ENCODE peak calls at places on chromosome 19, in ten cellular contexts. P is HEK293T; N is H4; G is activated B cell treated with CpG ODN at 0.5 μM for 24 hours; F is GM23338; C is kidney; V is left cardiac atrium; Q is NCI-H2227 treated with DMSO at 0.1 percent for 48 hours; S is NCI-H510A; Y is stimulated activated CD8-positive, alpha-beta memory T cell treated with anti-CD3 and anti-CD28 coated beads, Interleukin-15, amount 100 ng/mL, for 4 hours. K is an unnamed sample.

GRCh38 chr19:56217039-56217949 is 15.2 kb downstream of the ZSCAN5C start:
- DNase-seq in V (peak), F (peak), C (no peak), N (no peak), Y (no peak), S (no peak), Q (no peak), P (no peak), G (no peak), K (peak)

GRCh38 chr19:10230155-10230903 is 802 bp downstream of the S1PR2 start:
- DNase-seq in V (peak), C (peak), Q (peak), G (peak), Y (peak), P (no peak), N (no peak), S (no peak), F (peak), K (peak)

GRCh38 chr19:34273121-34273845 is 18.9 kb downstream of the GARRE1 start:
- DNase-seq in S (no peak), Y (no peak), N (no peak), Q (no peak), F (no peak), C (no peak), G (no peak), P (no peak), V (no peak), K (no peak)

GRCh38 chr19:36266375-36266961 is 51.6 kb downstream of the ZNF146 start:
- DNase-seq in F (no peak), V (peak), G (no peak), P (no peak), N (no peak), Q (peak), S (peak), C (no peak), Y (no peak), K (no peak)

GRCh38 chr19:5282926-5283325 is 57.7 kb downstream of the PTPRS start:
- DNase-seq in C (no peak), Q (no peak), F (no peak), P (no peak), N (no peak), Y (no peak), G (no peak), V (peak), S (no peak), K (no peak)

GRCh38 chr19:7685546-7686445 is 5.2 kb downstream of the TRAPPC5 start:
- DNase-seq in S (no peak), V (no peak), F (no peak), C (no peak), Q (no peak), Y (no peak), G (no peak), N (no peak), P (no peak), K (peak)

GRCh38 chr19:39160523-39160861 is 34.9 kb downstream of the PAK4 start:
- DNase-seq in C (no peak), V (peak), N (no peak), Q (no peak), P (no peak), Y (no peak), F (no peak), S (no peak), G (no peak), K (no peak)

GRCh38 chr19:46602392-46603194 is 1.5 kb downstream of the CALM3 start:
- DNase-seq in N (no peak), Q (no peak), Y (peak), C (no peak), P (peak), S (no peak), G (no peak), F (peak), V (peak), K (no peak)

GRCh38 chr19:940591-941291 is 14.9 kb downstream of the ARID3A start:
- DNase-seq in S (no peak), C (peak), Q (peak), F (no peak), G (peak), Y (no peak), V (peak), P (no peak), N (peak), K (peak)

GRCh38 chr19:18167975-18168645 is 5.5 kb upstream of the IFI30 start:
- DNase-seq in V (peak), N (no peak), C (no peak), F (peak), S (no peak), Q (no peak), Y (no peak), P (peak), G (peak), K (peak)

GRCh38 chr19:48571378-48572162 is 19.6 kb downstream of the SULT2B1 start:
- DNase-seq in P (no peak), Y (no peak), N (no peak), S (peak), Q (no peak), G (no peak), V (no peak), F (no peak), C (no peak), K (no peak)

GRCh38 chr19:55118401-55118991 is 1.1 kb upstream of the PPP1R12C start:
- DNase-seq in Q (peak), C (no peak), G (no peak), V (peak), S (no peak), Y (no peak), N (no peak), F (peak), P (peak), K (no peak)

K was measured in stimulated activated naive B cell treated with anti-CD40 and anti-IgM and Interleukin-4, amounts not matched to agents 10 μg/mL and 1 μg/mL and 100 μg/mL, for 72 hours.